ENCODE peak calls at places on chromosomes 1 and 21, in five cellular contexts. Y is endodermal cell, I is bronchial epithelial cell, V is fibroblast of pulmonary artery, N is fibroblast of mammary gland. M is an unnamed sample.

GRCh38 chr21:30168086-30168485 is 1.5 kb upstream of the CLDN17 start:
- DNase-seq in Y (no peak), V (no peak), I (peak), N (no peak), M (no peak)

GRCh38 chr1:100736324-100736723 is 16.8 kb downstream of the VCAM1 start:
- DNase-seq in Y (no peak), N (peak), V (peak), I (no peak), M (peak)

GRCh38 chr1:55172687-55173086 is 42.5 kb downstream of the USP24 start:
- DNase-seq in Y (no peak), I (no peak), N (no peak), V (no peak), M (no peak)

GRCh38 chr1:167984886-167985489 is 48.1 kb upstream of the MPC2 start:
- DNase-seq in V (no peak), Y (no peak), I (peak), N (peak), M (no peak)

GRCh38 chr1:231340328-231341013 is 2.4 kb downstream of the SPRTN start:
- DNase-seq in Y (no peak), N (no peak), I (no peak), V (no peak), M (no peak)

GRCh38 chr1:117871013-117871412 is 58.4 kb downstream of the GDAP2 start:
- DNase-seq in V (no peak), Y (no peak), N (no peak), I (no peak), M (no peak)

GRCh38 chr1:109214695-109215623 is 1.2 kb downstream of the SARS1 start:
- DNase-seq in V (peak), I (peak), Y (no peak), N (peak), M (peak)

GRCh38 chr1:22920734-22921451 is 51.8 kb downstream of the LACTBL1 start:
- DNase-seq in Y (no peak), I (no peak), V (no peak), N (no peak), M (no peak)

GRCh38 chr1:25530348-25531081 is 12.9 kb upstream of the LDLRAP1 start:
- DNase-seq in V (no peak), Y (no peak), I (no peak), N (no peak), M (no peak)

GRCh38 chr21:38761531-38761930 is 44.2 kb upstream of the ETS2 start:
- DNase-seq in V (peak), Y (no peak), N (no peak), I (no peak), M (no peak)

GRCh38 chr1:211527888-211528287 is 35.9 kb upstream of the RD3 start:
- DNase-seq in Y (no peak), V (no peak), I (no peak), N (no peak), M (no peak)

GRCh38 chr21:42581676-42582371 is 68.2 kb downstream of the SLC37A1 start:
- DNase-seq in I (no peak), N (no peak), V (no peak), Y (no peak), M (no peak)

GRCh38 chr1:236948996-236949395 is 55.2 kb downstream of the MT1HL1 start:
- DNase-seq in I (no peak), Y (no peak), N (no peak), V (no peak), M (no peak)

GRCh38 chr21:37868896-37869295 is 47.4 kb downstream of the KCNJ6 start:
- DNase-seq in Y (peak), I (peak), N (peak), V (no peak), M (peak)

GRCh38 chr1:110087812-110088738 is 17.6 kb upstream of the ALX3 start:
- DNase-seq in I (peak), V (peak), N (peak), Y (peak), M (peak)

GRCh38 chr1:113057006-113057405 is 16.0 kb upstream of the LRIG2 start:
- DNase-seq in Y (peak), V (no peak), N (no peak), I (no peak), M (no peak)

GRCh38 chr1:12460911-12461621 is 156.9 kb downstream of the DHRS3 start:
- DNase-seq in Y (no peak), I (no peak), N (no peak), V (no peak), M (peak)

GRCh38 chr1:153119491-153119971 is 6.2 kb upstream of the SPRR2F start:
- DNase-seq in I (no peak), Y (no peak), V (no peak), N (no peak), M (no peak)

GRCh38 chr1:92480813-92481597 is 5.7 kb downstream of the GFI1 start:
- DNase-seq in Y (peak), V (no peak), I (no peak), N (no peak), M (no peak)

GRCh38 chr1:88141499-88142074 is 542.5 kb upstream of the PKN2 start:
- DNase-seq in I (no peak), V (no peak), Y (no peak), N (no peak), M (no peak)

GRCh38 chr1:39196244-39197215 is 8.0 kb upstream of the MACF1 start:
- DNase-seq in N (peak), Y (no peak), I (peak), V (peak), M (peak)

GRCh38 chr1:17046043-17046657 is 7.7 kb downstream of the SDHB start:
- DNase-seq in I (peak), Y (no peak), V (peak), N (peak), M (peak)

GRCh38 chr1:233443040-233443439 is 115.5 kb downstream of the MAP3K21 start:
- DNase-seq in I (peak), Y (no peak), N (peak), V (no peak), M (no peak)

GRCh38 chr21:34959607-34960006 is 89.5 kb downstream of the RUNX1 start:
- DNase-seq in V (no peak), I (no peak), Y (no peak), N (no peak), M (no peak)

GRCh38 chr1:155979525-155980343 is 1.4 kb upstream of the ARHGEF2 start:
- DNase-seq in Y (no peak), V (no peak), I (no peak), N (no peak), M (peak)

GRCh38 chr1:17866451-17867029 is 111.4 kb downstream of the ACTL8 start:
- DNase-seq in I (peak), N (peak), Y (no peak), V (peak), M (peak)

GRCh38 chr1:20143318-20143717 is 4.2 kb downstream of the PLA2G2F start:
- DNase-seq in N (no peak), V (no peak), Y (no peak), I (no peak), M (no peak)

GRCh38 chr1:225318706-225319575 is 108.9 kb downstream of the LBR start:
- DNase-seq in V (peak), N (peak), Y (peak), I (peak), M (peak)

DNA sequence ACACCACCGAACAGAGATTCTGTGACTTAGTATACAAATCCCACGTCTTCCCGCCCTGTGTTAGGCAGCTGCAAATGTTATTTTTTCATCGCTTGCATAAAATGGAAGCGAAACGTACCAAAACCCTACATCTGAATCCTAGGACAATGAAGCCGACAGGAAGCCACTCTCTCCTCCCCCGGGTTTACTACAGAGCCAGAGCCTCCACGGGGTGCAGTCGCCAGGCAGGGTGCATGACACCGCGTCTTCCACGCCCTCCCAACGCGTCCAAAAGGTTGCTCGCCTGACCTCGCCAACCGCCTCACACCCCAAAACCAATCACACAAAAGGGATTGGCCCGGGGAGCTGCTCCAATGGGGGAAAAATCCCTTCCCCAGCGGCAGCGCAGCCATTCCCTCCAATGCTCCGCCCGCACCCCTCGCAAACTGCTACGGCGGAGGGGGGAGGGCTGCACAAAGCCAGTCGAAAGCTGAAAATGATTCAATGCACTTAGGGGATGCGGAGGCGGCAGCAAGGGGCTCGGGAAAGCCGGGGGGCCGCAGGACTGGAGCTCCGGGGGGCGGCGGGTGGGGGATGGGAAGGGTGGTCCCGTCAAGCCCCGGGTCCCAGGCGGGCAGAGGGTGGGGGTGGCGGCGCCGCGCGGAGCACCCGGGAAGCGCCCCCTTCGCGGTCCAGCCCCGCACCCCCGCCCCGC is 701 bp downstream of the CEP170 start:
- DNase-seq in N (peak), V (peak), I (peak), Y (peak), M (peak)
- TF ChIP-seq CTCF in N (no peak), V (no peak), I (no peak), Y (no peak), M (no peak)

GRCh38 chr1:27341525-27342252 is at the start of gene SYTL1:
- DNase-seq in I (peak), Y (peak), V (peak), N (peak), M (peak)
- H3K4me3 ChIP-seq in I (peak), Y (peak), V (no peak), N (no peak), M (no peak)

DNA sequence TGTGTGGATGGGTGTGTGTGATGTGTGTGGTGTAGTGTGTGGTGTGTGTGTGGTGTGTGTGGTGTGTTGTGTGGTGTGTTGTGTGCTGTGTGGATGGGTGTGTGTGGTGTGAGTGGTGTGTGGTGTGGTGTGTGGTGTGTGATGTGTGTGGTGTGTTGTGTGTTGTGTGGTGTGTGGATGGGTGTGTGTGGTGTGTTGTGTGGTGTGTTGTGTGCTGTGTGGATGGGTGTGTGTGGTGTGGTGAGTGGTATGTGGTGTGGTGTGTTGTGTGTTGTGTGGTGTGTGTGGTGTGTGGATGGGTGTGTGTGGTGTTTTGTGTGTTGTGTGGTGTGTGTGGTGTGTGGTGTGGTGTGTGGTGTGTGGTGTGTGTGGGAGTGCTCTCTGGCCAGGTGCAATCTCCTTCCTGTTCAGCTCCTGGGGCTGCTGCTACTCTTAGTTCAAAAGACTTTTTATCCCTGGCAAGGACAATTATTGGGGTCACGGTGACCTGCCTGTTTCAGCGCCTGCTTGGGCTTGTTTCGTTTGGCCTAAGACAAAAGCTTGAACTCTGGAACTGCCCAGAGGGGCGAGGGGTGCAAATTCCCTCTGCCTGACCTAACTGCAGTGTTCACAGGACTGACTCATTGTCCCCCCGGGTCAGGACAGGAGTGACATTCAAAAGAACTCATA is 101.2 kb downstream of the UBIAD1 start:
- DNase-seq in V (no peak), I (no peak), Y (no peak), N (no peak), M (no peak)
- TF ChIP-seq CTCF in V (no peak), I (no peak), Y (no peak), N (no peak), M (no peak)

DNA sequence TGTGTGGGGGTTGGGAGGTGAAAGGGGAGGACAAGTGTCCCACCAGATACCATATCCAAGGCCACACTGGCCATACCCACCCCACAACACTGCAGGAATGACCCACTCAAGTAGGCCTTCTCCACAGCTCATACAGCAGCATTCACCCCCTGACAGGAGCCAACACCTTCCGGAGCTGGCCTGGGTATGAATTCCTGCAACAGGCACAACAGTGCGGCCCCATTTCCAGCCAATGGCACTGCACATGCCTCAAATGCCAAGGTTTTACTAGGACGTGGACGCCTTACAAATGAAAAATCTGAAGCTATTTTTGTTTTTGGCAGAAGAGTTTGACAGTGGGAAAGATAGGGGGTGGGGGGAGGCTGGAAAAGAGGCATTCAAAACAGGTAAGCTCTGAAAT is 2.0 kb downstream of the KCND3 start:
- DNase-seq in V (no peak), N (no peak), Y (no peak), I (no peak), M (no peak)
- H3K4me3 ChIP-seq in V (no peak), N (no peak), Y (no peak), I (no peak), M (no peak)

GRCh38 chr1:7285856-7286454 is 485.1 kb upstream of the VAMP3 start:
- DNase-seq in Y (peak), I (no peak), N (no peak), V (no peak), M (no peak)
- TF ChIP-seq CTCF in Y (no peak), I (no peak), N (no peak), V (no peak), M (no peak)

GRCh38 chr21:45019887-45020537 is 54.4 kb upstream of the ADARB1 start:
- DNase-seq in I (no peak), Y (no peak), V (no peak), N (no peak), M (no peak)

GRCh38 chr21:45018131-45019075 is 56.0 kb upstream of the ADARB1 start:
- DNase-seq in N (no peak), I (no peak), Y (no peak), V (no peak), M (no peak)

GRCh38 chr21:45020629-45021427 is 53.6 kb upstream of the ADARB1 start:
- DNase-seq in I (no peak), V (no peak), N (no peak), Y (peak), M (no peak)

GRCh38 chr21:45017376-45017960 is 56.9 kb upstream of the ADARB1 start:
- DNase-seq in N (no peak), I (peak), Y (no peak), V (no peak), M (no peak)

DNA sequence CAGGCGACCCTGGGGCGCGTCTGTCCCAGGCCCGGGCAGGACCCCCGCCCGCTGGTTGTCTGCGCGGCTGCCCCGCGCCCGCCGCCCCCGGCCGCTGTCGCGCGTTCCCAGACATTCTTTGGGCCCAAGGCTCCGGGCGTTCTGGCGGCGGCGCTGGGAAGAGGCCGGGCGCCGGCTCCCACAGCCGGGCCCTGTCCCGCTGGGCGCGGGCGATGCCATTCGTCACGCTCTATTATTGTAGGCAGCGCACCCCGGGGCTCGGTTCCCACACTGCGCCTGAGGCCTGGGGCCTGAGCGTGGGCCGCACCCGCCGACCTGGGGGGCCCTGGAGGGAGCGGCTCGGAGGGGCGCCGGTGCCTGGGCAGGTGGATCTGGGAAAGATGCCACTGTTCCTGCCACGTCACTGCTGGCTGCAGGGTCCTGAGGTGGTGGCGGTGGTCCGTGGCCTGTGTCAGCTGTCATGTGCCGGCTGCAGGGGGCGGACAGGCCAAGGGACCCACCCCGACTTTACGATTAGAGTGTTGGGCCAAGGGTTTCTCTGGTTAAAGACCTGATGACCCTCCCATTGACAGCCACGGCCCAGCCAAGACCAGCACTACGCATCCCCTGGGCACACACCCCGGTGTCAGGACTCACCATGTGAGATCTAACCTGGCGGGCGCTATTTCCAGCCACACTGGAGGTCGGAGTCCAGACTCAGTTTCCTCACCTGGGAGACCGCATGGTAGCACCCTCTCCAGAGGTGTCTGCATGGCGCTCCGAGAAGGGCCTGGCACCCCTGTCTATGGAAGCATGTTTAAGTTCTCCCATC is 55.1 kb upstream of the ADARB1 start:
- DNase-seq in V (no peak), I (no peak), Y (no peak), N (no peak), M (peak)
- H3K4me3 ChIP-seq in V (no peak), I (peak), Y (no peak), N (no peak), M (no peak)

GRCh38 chr1:32074841-32075240 is 2.1 kb downstream of the TMEM39B start:
- DNase-seq in I (no peak), Y (no peak), V (no peak), N (no peak), M (no peak)

GRCh38 chr1:32073387-32074229 is 869 bp downstream of the TMEM39B start:
- DNase-seq in Y (no peak), I (no peak), V (no peak), N (no peak), M (no peak)

GRCh38 chr1:32071758-32072621 is 749 bp upstream of the TMEM39B start:
- DNase-seq in Y (no peak), V (peak), I (peak), N (peak), M (peak)

GRCh38 chr1:32068891-32069590 is 3.7 kb upstream of the TMEM39B start:
- DNase-seq in Y (peak), I (peak), N (peak), V (peak), M (peak)

GRCh38 chr1:32072622-32073386 is at the start of gene TMEM39B:
- DNase-seq in V (peak), N (peak), Y (peak), I (peak), M (peak)
- TF ChIP-seq CTCF in V (no peak), N (no peak), Y (peak), I (peak), M (peak)

GRCh38 chr1:59092126-59092525 is 204.8 kb upstream of the FGGY start:
- DNase-seq in Y (no peak), N (peak), V (no peak), I (peak), M (peak)
- H3K4me3 ChIP-seq in Y (no peak), N (no peak), V (no peak), I (no peak), M (no peak)